ENCODE peak calls at places on chromosomes 12 and 14, in six cellular contexts. Y is keratinocyte, Q is left colon, F is hippocampal formation, G is DMS153, U is WTC11. D is an unnamed sample.
A peak's percentile ranks its signal among the peaks of the same experiment; 100 is the strongest.

GRCh38 chr12:68118096-68118755 is 41.3 kb downstream of the IFNG start:
- DNase-seq in F (no peak), Q (no peak), G (no peak), U (no peak), Y (no peak), D (no peak)

GRCh38 chr14:67418368-67419174 is 6.6 kb upstream of the PLEK2 start:
- DNase-seq in Q (peak; percentile 62), U (no peak), F (no peak), G (no peak), Y (no peak), D (no peak)

GRCh38 chr14:74257988-74258704 is 18.9 kb downstream of the VSX2 start:
- DNase-seq in Y (no peak), G (no peak), F (no peak), Q (no peak), U (no peak), D (no peak)

GRCh38 chr12:43029971-43030370 is 440.4 kb upstream of the PRICKLE1 start:
- DNase-seq in G (no peak), F (no peak), Q (no peak), Y (no peak), U (no peak), D (no peak)

GRCh38 chr12:242496-242895 is 20.1 kb downstream of the SLC6A13 start:
- DNase-seq in Q (no peak), Y (no peak), G (no peak), F (no peak), U (no peak), D (no peak)

GRCh38 chr12:109621864-109622485 is 48.4 kb downstream of the MVK start:
- DNase-seq in U (no peak), Q (no peak), F (no peak), G (peak; percentile 85), Y (no peak), D (no peak)

GRCh38 chr12:49470986-49471385 is 67.8 kb upstream of the KCNH3 start:
- DNase-seq in U (no peak), Q (no peak), G (no peak), Y (no peak), F (no peak), D (no peak)

GRCh38 chr12:119179335-119180021 is 747 bp downstream of the HSPB8 start:
- DNase-seq in Q (no peak), U (peak; percentile 38), Y (no peak), F (no peak), G (no peak), D (no peak)

GRCh38 chr14:100738704-100739131 is 12.0 kb downstream of the DLK1 start:
- DNase-seq in Y (no peak), U (no peak), Q (no peak), G (no peak), F (no peak), D (no peak)

GRCh38 chr12:102510463-102510862 is 30.1 kb upstream of the IGF1 start:
- DNase-seq in F (no peak), Q (no peak), G (no peak), Y (no peak), U (no peak), D (no peak)

GRCh38 chr12:112241176-112241575 is 115.8 kb downstream of the TRAFD1 start:
- DNase-seq in U (no peak), G (no peak), Q (no peak), Y (no peak), F (no peak), D (no peak)

GRCh38 chr12:124621296-124621660 is 53.9 kb upstream of the NCOR2 start:
- DNase-seq in F (no peak), Y (no peak), G (no peak), Q (peak; percentile 35), U (peak; percentile 38), D (no peak)

GRCh38 chr14:31951638-31951964 is 125.5 kb upstream of the ARHGAP5 start:
- DNase-seq in G (no peak), F (no peak), Q (no peak), Y (no peak), U (no peak), D (no peak)

GRCh38 chr14:78519863-78520262 is 349.7 kb downstream of the NRXN3 start:
- DNase-seq in Q (peak; percentile 31), G (no peak), Y (no peak), F (no peak), U (peak; percentile 79), D (no peak)

D was measured in AG04450.